ENCODE peak calls at places on chromosomes 11 and 22, in six cellular contexts. S is B cell; A is fibroblast of lung; N is CD4-positive, alpha-beta T cell; V is spleen; K is GM10248. Y is an unnamed sample.
A peak's percentile ranks its signal among the peaks of the same experiment; 100 is the strongest.

GRCh38 chr22:20624161-20624616 is 116.8 kb downstream of the MED15 start:
- DNase-seq in S (no peak), A (peak; percentile 16), N (no peak), V (no peak), K (peak; percentile 62), Y (peak; percentile 78)

GRCh38 chr22:26283330-26283729 is 114.1 kb downstream of the SEZ6L start:
- DNase-seq in S (no peak), A (no peak), N (no peak), V (no peak), K (no peak), Y (no peak)

GRCh38 chr11:77195071-77195705 is 67.1 kb downstream of the MYO7A start:
- DNase-seq in S (no peak), A (no peak), N (no peak), V (peak; percentile 58), K (no peak), Y (no peak)

GRCh38 chr22:31948002-31948401 is 3.7 kb downstream of the YWHAH start:
- DNase-seq in S (no peak), A (no peak), N (no peak), V (peak; percentile 57), K (no peak), Y (no peak)

GRCh38 chr11:27397619-27398412 is 34.8 kb upstream of the CCDC34 start:
- DNase-seq in S (no peak), A (no peak), N (no peak), V (no peak), K (no peak), Y (no peak)

GRCh38 chr11:1694846-1695547 is 2.0 kb upstream of the KRTAP5-6 start:
- DNase-seq in S (no peak), A (no peak), N (no peak), V (peak; percentile 59), K (no peak), Y (no peak)

GRCh38 chr11:33997473-33998347 is 53.8 kb upstream of the CAPRIN1 start:
- DNase-seq in S (no peak), A (no peak), N (no peak), V (no peak), K (no peak), Y (no peak)

GRCh38 chr11:118003021-118003423 is 16.8 kb downstream of the IL10RA start:
- DNase-seq in S (no peak), A (no peak), N (no peak), V (peak; percentile 83), K (no peak), Y (no peak)

GRCh38 chr22:43826142-43827093 is 14.3 kb upstream of the EFCAB6 start:
- DNase-seq in S (no peak), A (peak; percentile 82), N (no peak), V (no peak), K (no peak), Y (no peak)

GRCh38 chr22:39600491-39601179 is 30.1 kb downstream of the CACNA1I start:
- DNase-seq in S (peak; percentile 47), A (no peak), N (no peak), V (no peak), K (no peak), Y (no peak)

GRCh38 chr11:41289408-41289807 is 170.0 kb downstream of the LRRC4C start:
- DNase-seq in S (no peak), A (no peak), N (no peak), V (no peak), K (no peak), Y (no peak)

GRCh38 chr11:79045018-79045787 is 395.6 kb downstream of the TENM4 start:
- DNase-seq in S (no peak), A (no peak), N (no peak), V (no peak), K (no peak), Y (no peak)

GRCh38 chr22:23689414-23689813 is 1.4 kb upstream of the RGL4 start:
- DNase-seq in S (no peak), A (no peak), N (no peak), V (no peak), K (no peak), Y (no peak)

GRCh38 chr22:44862281-44862680 is 109.9 kb downstream of the ARHGAP8 start:
- DNase-seq in S (no peak), A (no peak), N (no peak), V (no peak), K (no peak), Y (no peak)

GRCh38 chr11:117647872-117648271 is 149.1 kb downstream of the DSCAML1 start:
- DNase-seq in S (no peak), A (no peak), N (no peak), V (no peak), K (no peak), Y (no peak)

GRCh38 chr22:48483764-48484528 is 1343.7 kb downstream of the BRD1 start:
- DNase-seq in S (no peak), A (no peak), N (no peak), V (peak; percentile 51), K (no peak), Y (no peak)

GRCh38 chr11:100619484-100619883 is 67.6 kb upstream of the ARHGAP42 start:
- DNase-seq in S (no peak), A (peak; percentile 56), N (no peak), V (no peak), K (no peak), Y (no peak)

GRCh38 chr11:67138922-67139321 is 19.9 kb downstream of the KDM2A start:
- DNase-seq in S (no peak), A (no peak), N (no peak), V (no peak), K (no peak), Y (no peak)

GRCh38 chr11:28887681-28888080 is 779.5 kb downstream of the METTL15 start:
- DNase-seq in S (no peak), A (peak; percentile 1), N (no peak), V (no peak), K (no peak), Y (no peak)

GRCh38 chr22:29255064-29255621 is 12.6 kb downstream of the RHBDD3 start:
- DNase-seq in S (no peak), A (no peak), N (no peak), V (no peak), K (no peak), Y (no peak)

GRCh38 chr11:113715882-113716625 is 9.9 kb upstream of the TMPRSS5 start:
- DNase-seq in S (no peak), A (no peak), N (no peak), V (no peak), K (no peak), Y (no peak)

GRCh38 chr11:133893381-133893780 is 48.1 kb upstream of the SPATA19 start:
- DNase-seq in S (no peak), A (no peak), N (no peak), V (no peak), K (no peak), Y (no peak)

GRCh38 chr11:108733479-108734116 is 68.7 kb downstream of the DDX10 start:
- DNase-seq in S (peak; percentile 31), A (peak; percentile 84), N (no peak), V (no peak), K (peak; percentile 40), Y (peak; percentile 78)

GRCh38 chr11:108732395-108732794 is 67.5 kb downstream of the DDX10 start:
- DNase-seq in S (no peak), A (no peak), N (no peak), V (no peak), K (no peak), Y (no peak)

DNA sequence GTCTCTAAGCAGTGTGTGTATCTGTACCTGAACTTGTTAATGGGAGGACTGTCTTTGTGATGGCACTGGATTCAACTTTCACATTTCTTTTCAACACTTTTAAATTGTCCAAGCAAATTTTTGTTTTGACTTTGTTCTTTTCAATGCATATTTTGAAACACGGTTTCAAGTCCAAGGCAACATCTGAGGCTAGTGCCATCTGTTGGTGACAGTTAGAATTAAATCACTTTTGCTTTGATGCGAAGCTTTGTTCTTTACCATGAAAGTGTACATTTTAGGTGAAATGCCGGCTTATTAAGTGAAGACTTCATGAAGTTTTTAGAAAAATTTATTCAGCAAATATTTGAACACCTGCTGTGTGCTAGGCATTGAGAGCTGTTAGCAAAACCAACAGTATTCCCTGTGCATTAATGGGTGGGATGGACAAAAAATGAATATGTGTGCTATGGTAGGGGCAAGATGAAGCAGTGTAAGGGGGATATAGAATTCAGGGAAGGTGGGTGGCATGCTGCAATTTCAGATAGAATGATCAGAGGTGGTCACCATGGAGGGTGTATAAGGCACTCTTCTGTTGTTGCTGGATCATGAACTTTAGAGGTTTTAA is 70.2 kb downstream of the DDX10 start:
- DNase-seq in S (peak; percentile 37), A (no peak), N (no peak), V (no peak), K (no peak), Y (no peak)
- TF ChIP-seq CTCF in S (peak; percentile 77), A (peak; percentile 15), N (peak; percentile 44), V (peak; percentile 43), K (peak; percentile 55), Y (peak; percentile 46)

GRCh38 chr11:127136438-127136837 is 135.9 kb upstream of the KIRREL3 start:
- DNase-seq in S (no peak), A (no peak), N (no peak), V (no peak), K (no peak), Y (no peak)
- TF ChIP-seq CTCF in S (no peak), A (no peak), N (no peak), V (no peak), K (no peak), Y (peak; percentile 17)

DNA sequence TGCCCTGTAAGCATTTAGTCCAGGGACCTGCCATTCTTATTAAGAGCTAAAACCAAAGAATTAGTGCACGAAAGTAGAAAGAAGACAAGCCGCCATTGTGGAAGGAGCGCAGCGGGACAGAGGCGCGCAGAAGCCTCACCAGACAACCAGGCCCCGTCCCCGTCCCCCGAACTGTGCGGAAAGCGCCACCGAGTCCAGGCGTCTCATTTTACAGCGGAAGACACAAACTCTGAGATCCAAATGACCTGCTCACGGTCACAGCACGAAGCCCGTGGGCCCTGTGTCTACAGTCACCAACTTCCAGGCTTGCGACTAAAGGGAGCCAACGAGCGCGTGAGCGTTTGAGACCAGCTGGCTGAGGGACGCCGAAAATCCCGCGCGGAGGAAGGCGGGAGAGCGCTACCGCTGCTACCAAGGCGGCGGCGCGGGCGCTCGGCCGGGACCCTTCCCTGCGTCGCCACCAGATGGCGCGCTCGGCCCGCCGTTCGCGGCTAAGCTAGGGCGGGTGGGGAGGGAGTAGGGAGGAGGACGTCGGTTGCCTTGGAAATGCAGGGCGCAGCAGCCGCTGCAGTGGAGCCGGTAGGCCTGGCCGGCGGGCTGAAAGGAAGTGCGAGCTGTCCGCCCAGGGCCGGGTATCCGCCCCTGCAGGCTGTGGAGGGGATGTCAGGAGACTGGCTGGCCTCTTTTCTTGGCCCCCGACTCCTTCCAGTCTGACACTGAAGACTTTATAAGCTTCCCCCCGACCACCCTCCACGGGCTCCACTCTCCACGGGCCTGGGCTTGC is 434 bp upstream of the CCDC83 start:
- DNase-seq in S (peak; percentile 96), A (peak; percentile 92), N (peak; percentile 86), V (peak; percentile 99), K (peak; percentile 94), Y (peak; percentile 66)
- TF ChIP-seq CTCF in S (peak; percentile 92), A (peak; percentile 39), N (peak; percentile 87), V (peak; percentile 99), K (peak; percentile 83), Y (peak; percentile 75)

DNA sequence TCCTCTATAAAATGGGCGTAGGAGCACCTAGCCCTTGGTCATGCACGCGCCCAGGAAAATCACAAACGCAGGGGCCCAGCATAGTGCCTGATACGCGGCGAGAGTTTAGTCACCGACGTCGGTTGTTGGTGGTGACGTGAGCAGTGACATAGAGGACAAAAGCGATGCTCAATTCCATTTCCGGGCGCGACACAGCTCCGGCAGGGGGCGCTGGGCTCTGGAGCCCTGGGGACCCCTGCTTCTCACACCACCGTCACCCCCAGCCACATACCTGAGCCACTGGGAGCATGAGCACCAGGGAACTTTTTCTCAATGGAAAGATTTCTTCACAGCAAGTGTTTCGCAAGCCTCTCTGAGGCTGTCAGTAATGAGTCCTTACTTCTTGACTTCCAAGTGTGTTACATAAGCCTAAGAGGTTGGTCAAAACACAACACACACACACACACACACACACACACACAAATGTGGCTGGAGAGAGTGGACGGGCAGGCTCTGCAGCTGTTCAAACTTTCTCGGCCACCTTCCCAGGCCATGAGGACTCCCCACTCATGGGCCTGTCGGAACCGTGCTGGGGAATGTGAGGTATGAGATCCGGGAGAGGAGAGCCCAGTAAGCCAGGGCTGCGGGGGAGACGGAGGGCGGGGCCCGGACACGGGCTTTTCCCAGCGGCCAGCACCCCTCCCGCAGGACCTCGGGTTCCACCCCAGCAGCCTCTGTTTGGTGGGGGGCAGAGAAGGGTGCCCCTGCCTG is 36.9 kb upstream of the LINC01488 start:
- DNase-seq in S (no peak), A (peak; percentile 90), N (no peak), V (peak; percentile 63), K (no peak), Y (no peak)
- TF ChIP-seq CTCF in S (no peak), A (peak; percentile 19), N (no peak), V (no peak), K (no peak), Y (no peak)